ENCODE peak calls at places on chromosomes 5 and 9, in eight cellular contexts. Q is pancreas, O is body of pancreas, B is GM23248, K is fibroblast of lung, T is A673, M is uterus, J is heart left ventricle. S is an unnamed sample. For H3K36me3 and H3K9me3, the result is how much of the 10 kb centered on the place peaks cover.

GRCh38 chr5:68954618-68954910 is 139.2 kb upstream of the SLC30A5 start:
- DNase-seq in B (no peak), J (no peak), Q (no peak), K (no peak), M (no peak), T (no peak), O (no peak), S (no peak)

GRCh38 chr5:144484124-144484897 is 313.6 kb downstream of the KCTD16 start:
- DNase-seq in T (peak), J (no peak), B (peak), O (no peak), K (peak), M (no peak), Q (no peak), S (no peak)

GRCh38 chr9:96256800-96257199 is 45.2 kb downstream of the HSD17B3 start:
- DNase-seq in Q (no peak), J (no peak), K (peak), O (no peak), T (peak), B (no peak), M (no peak), S (no peak)

GRCh38 chr9:35295369-35296036 is 133.7 kb downstream of the UNC13B start:
- DNase-seq in K (no peak), B (no peak), O (peak), Q (peak), T (no peak), M (no peak), J (no peak), S (no peak)

GRCh38 chr9:70510157-70510770 is 95.8 kb upstream of the KLF9 start:
- DNase-seq in T (peak), Q (peak), J (peak), M (no peak), B (peak), K (peak), O (peak), S (peak)

GRCh38 chr5:112848116-112848811 is 12.8 kb upstream of the SRP19 start:
- DNase-seq in K (peak), M (no peak), Q (no peak), O (peak), T (peak), B (peak), J (no peak), S (no peak)

GRCh38 chr9:35711501-35712428 is 20.2 kb downstream of the TLN1 start:
- DNase-seq in K (no peak), O (no peak), J (no peak), Q (no peak), M (no peak), T (no peak), B (no peak), S (no peak)

GRCh38 chr9:91589101-91589553 is 165.5 kb upstream of the NFIL3 start:
- DNase-seq in B (peak), O (peak), J (peak), K (peak), T (peak), M (peak), Q (peak), S (peak)

GRCh38 chr5:33321026-33321425 is 119.7 kb upstream of the TARS1 start:
- DNase-seq in O (peak), Q (no peak), T (no peak), M (peak), J (no peak), B (peak), K (peak), S (peak)

GRCh38 chr9:108163321-108164005 is 673.9 kb upstream of the KLF4 start:
- DNase-seq in B (peak), M (no peak), T (no peak), J (no peak), O (no peak), K (peak), Q (no peak), S (no peak)

GRCh38 chr9:12856608-12857007 is 81.8 kb downstream of the LURAP1L start:
- DNase-seq in Q (no peak), B (no peak), O (no peak), M (no peak), T (no peak), K (no peak), J (no peak), S (no peak)

GRCh38 chr9:5509573-5509972 is 758 bp upstream of the PDCD1LG2 start:
- DNase-seq in M (no peak), O (no peak), K (peak), T (peak), J (no peak), Q (no peak), B (peak), S (no peak)

GRCh38 chr5:160054047-160054446 is 45.1 kb downstream of the TTC1 start:
- DNase-seq in B (peak), T (no peak), K (peak), Q (no peak), M (no peak), J (no peak), O (no peak), S (no peak)

GRCh38 chr5:160047362-160047761 is 38.4 kb downstream of the TTC1 start:
- DNase-seq in J (no peak), M (peak), Q (no peak), B (no peak), T (no peak), O (no peak), K (no peak), S (no peak)

GRCh38 chr5:160045004-160045403 is 36.1 kb downstream of the TTC1 start:
- DNase-seq in O (no peak), T (peak), J (no peak), Q (no peak), K (peak), B (no peak), M (no peak), S (no peak)

GRCh38 chr5:160048131-160048530 is 39.2 kb downstream of the TTC1 start:
- DNase-seq in Q (no peak), M (peak), K (no peak), B (no peak), T (no peak), O (no peak), J (no peak), S (no peak)

GRCh38 chr5:160049099-160049498 is 40.2 kb downstream of the TTC1 start:
- DNase-seq in O (no peak), B (no peak), M (no peak), T (no peak), Q (no peak), J (no peak), K (no peak), S (no peak)
- H3K36me3 ChIP-seq in O (under half), B (under half), M (under half), T (under half), Q (under half), J (under half), K (under half), S (under half)

GRCh38 chr5:141199359-141200235 is at the start of gene PCDHB11:
- DNase-seq in B (peak), M (no peak), T (peak), J (no peak), Q (peak), K (no peak), O (peak), S (no peak)

GRCh38 chr5:141192110-141192725 is at the start of gene PCDHB10:
- DNase-seq in T (peak), M (no peak), B (peak), J (no peak), O (peak), K (peak), Q (no peak), S (no peak)

DNA sequence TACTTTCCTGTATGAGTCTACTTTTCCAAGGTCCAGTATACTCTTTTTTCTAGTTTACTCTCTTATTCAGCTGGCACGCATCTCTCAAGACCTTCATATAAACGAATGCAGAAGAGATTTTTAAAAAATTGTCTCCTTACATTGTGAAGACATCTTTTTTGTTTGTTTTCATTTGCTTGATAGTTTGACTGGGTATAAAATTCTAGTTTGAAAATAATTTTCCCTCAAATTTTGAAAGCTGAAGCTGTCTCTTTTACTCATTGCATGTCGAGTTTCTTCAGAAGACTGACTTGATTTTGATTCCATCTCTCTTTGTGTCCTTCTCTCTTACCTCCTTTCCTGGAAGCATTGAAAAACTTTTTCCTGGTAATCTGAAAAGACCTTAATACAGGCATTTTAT is 3.1 kb upstream of the PCDHB11 start:
- DNase-seq in B (no peak), M (no peak), O (no peak), J (no peak), T (no peak), K (no peak), Q (no peak), S (no peak)
- H3K9me3 ChIP-seq in B (under half), M (under half), O (under half), J (half or more), T (under half), K (under half), Q (under half), S (under half)

DNA sequence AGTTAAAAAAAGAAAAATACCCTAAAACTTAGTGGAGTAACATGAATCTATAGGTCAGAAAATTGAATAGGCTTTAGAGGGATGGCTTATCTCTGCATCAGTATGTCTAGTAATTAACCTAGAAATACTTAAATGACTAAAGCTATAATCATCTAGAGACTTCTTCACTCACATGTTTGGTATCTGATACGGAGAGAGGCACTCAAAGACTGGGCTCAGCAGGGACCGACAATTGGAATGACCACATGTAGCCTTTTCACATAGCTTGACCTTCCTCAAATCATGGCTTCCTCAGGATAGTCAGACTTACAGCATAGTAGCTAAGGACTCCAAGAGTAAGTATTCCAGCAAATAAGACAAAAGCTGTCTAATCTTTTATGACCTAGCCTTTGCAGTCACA is 105.3 kb upstream of the RORB start:
- DNase-seq in K (peak), Q (no peak), O (no peak), J (no peak), T (no peak), B (no peak), M (no peak), S (no peak)
- H3K4me3 ChIP-seq in K (no peak), Q (no peak), O (no peak), J (no peak), T (no peak), B (no peak), M (no peak), S (no peak)

DNA sequence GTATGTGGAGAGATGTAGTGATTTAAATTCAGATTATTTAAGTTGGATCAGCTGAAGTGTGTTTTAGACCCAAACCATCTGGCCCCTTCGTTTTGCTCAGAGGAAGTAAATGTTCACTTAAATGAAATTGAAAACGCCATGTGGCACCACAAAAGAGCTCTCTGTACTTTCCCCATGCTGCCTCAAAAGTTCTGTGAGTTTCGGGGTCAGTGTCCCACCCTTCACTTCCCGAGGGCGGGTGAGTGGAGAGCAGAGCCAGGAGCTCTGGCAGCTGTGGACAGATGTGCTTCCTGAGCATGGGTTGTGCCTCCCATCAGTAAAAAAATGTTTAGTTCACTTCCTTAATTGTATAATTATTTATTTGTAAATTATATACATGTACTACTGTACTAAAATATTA is 48.4 kb downstream of the PSD2 start:
- DNase-seq in K (no peak), M (no peak), T (no peak), O (no peak), J (no peak), B (no peak), Q (no peak), S (no peak)
- H3K36me3 ChIP-seq in K (under half), M (under half), T (under half), O (under half), J (under half), B (under half), Q (under half), S (under half)

GRCh38 chr5:4130819-4131218 is 535.2 kb downstream of the IRX1 start:
- DNase-seq in B (no peak), M (no peak), J (no peak), O (no peak), Q (no peak), K (peak), T (no peak), S (no peak)

GRCh38 chr5:4129523-4129922 is 533.9 kb downstream of the IRX1 start:
- DNase-seq in T (no peak), O (no peak), M (no peak), B (no peak), J (no peak), K (no peak), Q (no peak), S (no peak)

GRCh38 chr5:4124201-4124852 is 528.7 kb downstream of the IRX1 start:
- DNase-seq in T (no peak), B (no peak), O (no peak), M (no peak), Q (no peak), J (no peak), K (no peak), S (no peak)

DNA sequence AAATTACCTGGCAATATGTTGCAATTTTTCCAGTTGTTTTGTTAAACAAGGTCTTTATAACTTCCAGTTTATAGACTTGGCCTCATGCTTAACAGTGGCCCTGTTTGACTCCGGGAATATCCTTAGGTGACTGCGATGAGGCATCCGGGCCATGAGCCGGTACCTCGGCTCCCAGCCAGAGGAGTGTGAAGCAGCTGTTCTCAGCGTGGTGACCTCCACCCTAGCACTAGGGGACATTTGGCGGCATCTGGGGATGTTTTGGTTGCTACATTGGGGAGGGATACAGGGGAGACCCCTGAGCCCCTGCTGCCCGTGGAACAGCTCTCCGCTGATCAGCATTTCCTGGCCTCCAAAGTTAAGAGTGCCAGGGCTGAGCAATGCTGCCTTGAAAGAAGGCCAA is 533.4 kb downstream of the IRX1 start:
- DNase-seq in T (no peak), B (no peak), Q (no peak), M (no peak), O (no peak), K (no peak), J (no peak), S (no peak)
- H3K9me3 ChIP-seq in T (under half), B (under half), Q (under half), M (under half), O (under half), K (under half), J (under half), S (under half)

S was measured in adrenal gland.